ENCODE peak calls at places on chromosome 12, in nine cellular contexts. F, H, I, G, X, M, A, Q and O are unnamed samples.

GRCh38 chr12:26233620-26234019 is 38.2 kb downstream of the SSPN start:
- DNase-seq in F (no peak), I (no peak), M (no peak), H (no peak), Q (no peak), G (no peak), X (peak; percentile 10), A (no peak), O (no peak)

GRCh38 chr12:52155048-52155868 is 36.6 kb downstream of the KRT80 start:
- DNase-seq in M (no peak), G (peak; percentile 89), H (peak; percentile 14), Q (no peak), I (no peak), F (no peak), X (peak; percentile 53), A (peak; percentile 36), O (no peak)

GRCh38 chr12:86669010-86669409 is 412.8 kb upstream of the MGAT4C start:
- DNase-seq in H (no peak), M (no peak), I (no peak), F (no peak), X (no peak), G (no peak), A (no peak), Q (no peak), O (no peak)

GRCh38 chr12:6607751-6608591 is 792 bp upstream of the CHD4 start:
- DNase-seq in I (peak; percentile 40), Q (peak; percentile 74), F (no peak), X (peak; percentile 71), H (no peak), A (no peak), G (peak; percentile 89), M (no peak), O (peak; percentile 39)

GRCh38 chr12:42128888-42129287 is 15.8 kb downstream of the GXYLT1 start:
- DNase-seq in I (no peak), H (no peak), A (no peak), Q (no peak), F (no peak), G (no peak), M (no peak), X (no peak), O (no peak)

GRCh38 chr12:120696599-120696998 is 9.7 kb downstream of the MLEC start:
- DNase-seq in Q (no peak), F (no peak), A (no peak), M (no peak), I (no peak), G (no peak), H (no peak), X (no peak), O (no peak)

GRCh38 chr12:50642035-50642451 is 121.9 kb upstream of the ATF1 start:
- DNase-seq in G (peak; percentile 57), X (peak; percentile 39), Q (no peak), F (no peak), H (no peak), I (no peak), A (peak; percentile 97), M (no peak), O (no peak)

GRCh38 chr12:30694412-30694955 is 1.2 kb downstream of the IPO8 start:
- DNase-seq in A (no peak), G (peak; percentile 7), H (no peak), I (peak; percentile 10), F (no peak), Q (no peak), X (no peak), M (no peak), O (peak; percentile 27)

GRCh38 chr12:114399664-114400211 is 6.2 kb downstream of the TBX5 start:
- DNase-seq in I (peak; percentile 92), F (no peak), A (no peak), G (peak; percentile 22), X (peak; percentile 94), H (no peak), Q (no peak), M (no peak), O (peak; percentile 99)

GRCh38 chr12:82326905-82327503 is 31.2 kb downstream of the CCDC59 start:
- DNase-seq in I (no peak), H (no peak), X (peak; percentile 43), A (peak; percentile 25), G (peak; percentile 35), F (no peak), M (no peak), Q (no peak), O (peak; percentile 51)

GRCh38 chr12:132623072-132623869 is 4.7 kb downstream of the P2RX2 start:
- DNase-seq in Q (no peak), I (peak; percentile 68), X (no peak), H (no peak), A (no peak), M (no peak), G (no peak), F (no peak), O (no peak)

GRCh38 chr12:7374423-7375144 is 69.4 kb downstream of the CD163L1 start:
- DNase-seq in I (peak; percentile 62), H (peak; percentile 20), G (peak; percentile 60), Q (no peak), X (peak; percentile 62), F (peak; percentile 12), A (peak; percentile 11), M (no peak), O (peak; percentile 91)